ENCODE peak calls at places on chromosomes 1 and 21, in five cellular contexts. One of them, this sample, is unnamed.

GRCh38 chr1:54312874-54313316 is 93.3 kb downstream of the SSBP3 start:
- DNase-seq in HepG2: peak
- DNase-seq in K562: no peak
- DNase-seq in HCT116: no peak
- DNase-seq in H1: no peak
- DNase-seq in this sample: no peak

GRCh38 chr1:156371553-156372264 is 2.7 kb downstream of the RHBG start:
- DNase-seq in HepG2: peak
- DNase-seq in K562: no peak
- DNase-seq in H1: no peak
- DNase-seq in HCT116: no peak
- DNase-seq in this sample: no peak

GRCh38 chr1:100860397-100860991 is 34.1 kb downstream of the EXTL2 start:
- DNase-seq in H1: no peak
- DNase-seq in HCT116: no peak
- DNase-seq in K562: no peak
- DNase-seq in HepG2: no peak
- DNase-seq in this sample: no peak

GRCh38 chr1:56297191-56297590 is 282.2 kb downstream of the PLPP3 start:
- DNase-seq in HepG2: no peak
- DNase-seq in H1: no peak
- DNase-seq in HCT116: no peak
- DNase-seq in K562: no peak
- DNase-seq in this sample: no peak

GRCh38 chr1:69082312-69082711 is 485.4 kb upstream of the LRRC7 start:
- DNase-seq in HCT116: no peak
- DNase-seq in H1: no peak
- DNase-seq in K562: no peak
- DNase-seq in HepG2: no peak
- DNase-seq in this sample: no peak

GRCh38 chr1:201841265-201841912 is 12.4 kb downstream of the IPO9 start:
- DNase-seq in HCT116: no peak
- DNase-seq in H1: no peak
- DNase-seq in K562: no peak
- DNase-seq in HepG2: no peak
- DNase-seq in this sample: no peak

GRCh38 chr1:85109475-85109874 is 61.2 kb upstream of the MCOLN3 start:
- DNase-seq in K562: peak
- DNase-seq in HCT116: peak
- DNase-seq in HepG2: peak
- DNase-seq in H1: no peak
- DNase-seq in this sample: no peak

GRCh38 chr21:42722808-42723470 is 69.5 kb downstream of the PDE9A start:
- DNase-seq in HCT116: no peak
- DNase-seq in K562: no peak
- DNase-seq in H1: no peak
- DNase-seq in HepG2: no peak
- DNase-seq in this sample: no peak

GRCh38 chr1:23657659-23658275 is 33.8 kb upstream of the RPL11 start:
- DNase-seq in H1: peak
- DNase-seq in HCT116: peak
- DNase-seq in HepG2: peak
- DNase-seq in K562: peak
- DNase-seq in this sample: no peak

DNA sequence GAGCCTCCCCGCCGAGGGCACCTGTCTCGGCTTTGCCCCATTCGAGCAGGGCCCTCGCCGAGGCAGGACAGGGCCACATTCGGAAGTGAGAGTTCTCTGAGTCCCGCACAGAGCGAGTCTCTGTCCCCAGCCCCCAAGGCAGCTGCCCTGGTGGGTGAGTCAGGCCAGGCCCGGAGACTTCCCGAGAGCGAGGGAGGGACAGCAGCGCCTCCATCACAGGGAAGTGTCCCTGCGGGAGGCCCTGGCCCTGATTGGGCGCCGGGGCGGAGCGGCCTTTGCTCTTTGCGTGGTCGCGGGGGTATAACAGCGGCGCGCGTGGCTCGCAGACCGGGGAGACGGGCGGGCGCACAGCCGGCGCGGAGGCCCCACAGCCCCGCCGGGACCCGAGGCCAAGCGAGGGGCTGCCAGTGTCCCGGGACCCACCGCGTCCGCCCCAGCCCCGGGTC is at the start of gene AIRE:
- DNase-seq in HepG2: no peak
- DNase-seq in HCT116: no peak
- DNase-seq in H1: no peak
- DNase-seq in K562: no peak
- DNase-seq in this sample: no peak
- TF ChIP-seq EZH2 in HepG2: no peak
- TF ChIP-seq EZH2 in HCT116: no peak
- TF ChIP-seq EZH2 in H1: peak
- TF ChIP-seq EZH2 in K562: no peak
- TF ChIP-seq EZH2 in this sample: no peak

DNA sequence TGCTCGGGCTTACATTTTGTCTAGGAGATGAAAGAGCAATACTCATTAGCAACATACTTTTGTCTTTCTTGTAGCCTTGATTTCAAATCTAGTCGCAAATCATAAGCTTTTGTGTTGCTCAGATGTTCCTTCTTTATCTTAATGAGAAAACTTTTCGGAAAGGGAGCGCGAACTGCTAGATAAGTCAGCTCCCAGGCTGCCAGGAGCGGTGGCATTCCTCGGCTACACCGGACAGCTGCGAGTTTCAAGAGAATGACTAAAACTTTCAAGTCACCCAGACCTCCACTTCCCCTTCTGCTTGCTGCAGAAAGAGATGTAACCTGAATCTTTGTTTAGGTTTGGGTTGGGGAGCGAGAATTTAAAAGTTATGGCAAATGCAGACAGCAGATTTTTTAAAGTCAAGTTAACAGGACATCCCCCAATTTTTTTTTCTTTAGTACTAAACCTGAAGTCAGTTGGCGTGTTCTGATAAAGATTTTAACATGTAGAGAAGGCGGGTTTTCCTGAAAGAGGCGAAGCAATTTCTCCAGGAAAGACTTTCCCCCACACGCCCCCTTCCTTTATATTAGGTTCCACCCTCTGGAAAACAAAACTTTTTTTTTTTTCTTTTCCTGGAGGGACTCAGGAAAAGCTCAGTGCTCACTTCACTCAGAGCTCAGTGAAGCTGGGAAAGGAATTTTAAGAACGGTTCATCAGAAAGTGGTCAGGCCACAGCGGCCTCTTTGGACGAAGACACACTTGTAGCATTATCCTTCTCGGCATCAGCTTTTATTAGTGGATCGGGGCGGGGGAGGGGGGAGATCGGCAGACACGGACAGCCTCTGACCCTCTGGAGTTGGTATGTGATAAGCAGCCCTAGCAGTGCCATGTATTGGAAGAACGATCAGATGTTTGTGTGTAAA is at the start of gene LHX8:
- DNase-seq in K562: no peak
- DNase-seq in HepG2: no peak
- DNase-seq in H1: peak
- DNase-seq in HCT116: no peak
- DNase-seq in this sample: no peak
- TF ChIP-seq ZNF274 in K562: no peak
- TF ChIP-seq ZNF274 in HepG2: no peak
- TF ChIP-seq ZNF274 in H1: no peak
- TF ChIP-seq ZNF274 in HCT116: no peak
- TF ChIP-seq ZNF274 in this sample: no peak

GRCh38 chr1:21383785-21384401 is 56.0 kb upstream of the NBPF3 start:
- DNase-seq in HepG2: no peak
- DNase-seq in K562: no peak
- DNase-seq in H1: no peak
- DNase-seq in HCT116: no peak
- DNase-seq in this sample: peak
- TF ChIP-seq MAX in HepG2: no peak
- TF ChIP-seq MAX in K562: no peak
- TF ChIP-seq MAX in H1: no peak
- TF ChIP-seq MAX in HCT116: no peak
- TF ChIP-seq MAX in this sample: no peak

GRCh38 chr1:3984586-3984985 is 84.5 kb upstream of the C1orf174 start:
- DNase-seq in K562: no peak
- DNase-seq in HCT116: no peak
- DNase-seq in H1: no peak
- DNase-seq in HepG2: no peak
- DNase-seq in this sample: no peak
- TF ChIP-seq EZH2 in K562: no peak
- TF ChIP-seq EZH2 in HCT116: no peak
- TF ChIP-seq EZH2 in H1: no peak
- TF ChIP-seq EZH2 in HepG2: no peak
- TF ChIP-seq EZH2 in this sample: no peak

This sample was measured in GM12878.